ENCODE peak calls at places on chromosome 7, in four cellular contexts. H is AG04450, K is cardiac muscle cell, T is WERI-Rb-1. G is an unnamed sample.

GRCh38 chr7:39054731-39055130 is 77.0 kb downstream of the POU6F2 start:
- DNase-seq in H (no peak), K (no peak), T (no peak), G (no peak)

GRCh38 chr7:36985866-36986402 is 261.6 kb upstream of the AOAH start:
- DNase-seq in H (no peak), K (no peak), T (peak), G (no peak)

GRCh38 chr7:368651-369475 is 78.9 kb downstream of the FOXL3 start:
- DNase-seq in H (no peak), K (no peak), T (no peak), G (no peak)

GRCh38 chr7:10789170-10789569 is 184.5 kb upstream of the PHF14 start:
- DNase-seq in H (no peak), K (no peak), T (no peak), G (no peak)

GRCh38 chr7:94160719-94161435 is 156.7 kb upstream of the BET1 start:
- DNase-seq in H (no peak), K (no peak), T (no peak), G (no peak)

GRCh38 chr7:45191361-45191760 is 33.8 kb downstream of the RAMP3 start:
- DNase-seq in H (no peak), K (no peak), T (no peak), G (no peak)

GRCh38 chr7:55310626-55311025 is 54.5 kb upstream of the LANCL2 start:
- DNase-seq in H (no peak), K (no peak), T (no peak), G (no peak)

GRCh38 chr7:127415060-127415742 is 22.7 kb upstream of the ZNF800 start:
- DNase-seq in H (no peak), K (no peak), T (no peak), G (no peak)

GRCh38 chr7:105776986-105777910 is 99.2 kb downstream of the ATXN7L1 start:
- DNase-seq in H (no peak), K (no peak), T (no peak), G (no peak)

GRCh38 chr7:100166966-100167911 is 1.2 kb downstream of the GAL3ST4 start:
- DNase-seq in H (no peak), K (no peak), T (no peak), G (no peak)

GRCh38 chr7:8035647-8036518 is 67.3 kb downstream of the GLCCI1 start:
- DNase-seq in H (peak), K (peak), T (peak), G (no peak)

GRCh38 chr7:11228515-11228914 is 254.8 kb downstream of the PHF14 start:
- DNase-seq in H (no peak), K (no peak), T (no peak), G (no peak)

GRCh38 chr7:142440219-142441073 is 182.6 kb upstream of the PRSS58 start:
- DNase-seq in H (peak), K (no peak), T (no peak), G (no peak)

GRCh38 chr7:111362660-111363059 is 199.6 kb downstream of the IMMP2L start:
- DNase-seq in H (no peak), K (peak), T (no peak), G (no peak)

GRCh38 chr7:33932221-33932620 is 26.9 kb downstream of the BMPER start:
- DNase-seq in H (no peak), K (no peak), T (no peak), G (no peak)

GRCh38 chr7:35874881-35875280 is 74.0 kb downstream of the SEPTIN7 start:
- DNase-seq in H (no peak), K (no peak), T (no peak), G (peak)

GRCh38 chr7:126840869-126841268 is 411.9 kb downstream of the GRM8 start:
- DNase-seq in H (no peak), K (peak), T (no peak), G (no peak)

GRCh38 chr7:48165157-48165556 is 6.1 kb upstream of the ABCA13 start:
- DNase-seq in H (no peak), K (no peak), T (no peak), G (no peak)

GRCh38 chr7:130432886-130433285 is 7.9 kb downstream of the CEP41 start:
- DNase-seq in H (no peak), K (no peak), T (no peak), G (no peak)

GRCh38 chr7:522071-522937 is 2.7 kb upstream of the PDGFA start:
- DNase-seq in H (no peak), K (peak), T (no peak), G (no peak)

GRCh38 chr7:12322287-12322902 is 81.3 kb downstream of the VWDE start:
- DNase-seq in H (no peak), K (no peak), T (no peak), G (no peak)

GRCh38 chr7:9600974-9601373 is 1167.6 kb downstream of the NXPH1 start:
- DNase-seq in H (no peak), K (peak), T (peak), G (no peak)

GRCh38 chr7:151091431-151091830 is 5.2 kb downstream of the AGAP3 start:
- DNase-seq in H (no peak), K (no peak), T (peak), G (no peak)

GRCh38 chr7:120714945-120715344 is 143.0 kb downstream of the TSPAN12 start:
- DNase-seq in H (no peak), K (no peak), T (no peak), G (no peak)

GRCh38 chr7:77269360-77270075 is 69.9 kb upstream of the FGL2 start:
- DNase-seq in H (no peak), K (peak), T (no peak), G (no peak)

GRCh38 chr7:2037805-2038635 is 194.7 kb downstream of the MAD1L1 start:
- DNase-seq in H (no peak), K (no peak), T (peak), G (no peak)

GRCh38 chr7:55202150-55202913 is 162.8 kb upstream of the LANCL2 start:
- DNase-seq in H (no peak), K (no peak), T (no peak), G (no peak)

GRCh38 chr7:155765458-155765857 is 46.8 kb downstream of the SHH start:
- DNase-seq in H (no peak), K (no peak), T (no peak), G (no peak)

GRCh38 chr7:155762639-155763038 is 49.6 kb downstream of the SHH start:
- DNase-seq in H (no peak), K (no peak), T (no peak), G (no peak)

GRCh38 chr7:155763122-155763521 is 49.1 kb downstream of the SHH start:
- DNase-seq in H (no peak), K (no peak), T (no peak), G (no peak)

GRCh38 chr7:155764432-155764798 is 47.8 kb downstream of the SHH start:
- DNase-seq in H (no peak), K (no peak), T (peak), G (no peak)

GRCh38 chr7:155763721-155764431 is 48.4 kb downstream of the SHH start:
- DNase-seq in H (peak), K (no peak), T (no peak), G (no peak)
- H3K4me3 ChIP-seq in H (no peak), K (no peak), T (no peak), G (no peak)

DNA sequence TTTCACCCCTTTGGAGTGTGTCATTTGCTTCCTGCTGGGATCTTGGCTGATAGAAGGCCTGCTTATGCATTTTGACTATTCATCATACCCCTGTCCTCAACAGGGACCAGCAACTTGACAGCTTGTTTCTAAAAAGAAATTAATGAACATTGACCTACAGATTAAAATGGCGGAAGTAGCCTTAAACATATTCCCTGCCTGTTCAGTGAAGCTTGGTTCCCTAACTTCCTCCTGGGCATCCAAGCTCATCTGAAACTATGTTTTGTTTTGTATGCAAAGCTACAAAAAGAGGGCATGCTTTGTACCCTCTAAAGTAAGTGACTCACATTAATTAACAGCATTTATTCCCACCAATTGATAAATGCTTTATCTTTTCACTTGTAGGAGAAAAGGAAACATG is 26.8 kb upstream of the CDK14 start:
- DNase-seq in H (no peak), K (no peak), T (no peak), G (no peak)
- TF ChIP-seq CTCF in H (no peak), K (no peak), T (no peak), G (no peak)

DNA sequence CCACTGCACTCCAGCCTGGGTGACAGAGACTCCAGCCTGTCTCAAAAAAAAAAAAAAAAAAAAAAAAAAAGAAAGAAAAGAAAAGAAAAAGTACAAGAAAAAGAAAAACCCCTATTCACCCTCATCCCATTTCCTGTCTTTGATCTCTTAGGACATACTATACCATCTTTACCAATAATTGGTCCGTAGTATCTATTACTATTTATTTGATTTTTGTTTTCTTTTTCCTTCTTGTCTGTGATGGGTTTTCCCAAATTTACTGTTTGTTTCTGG is 41.6 kb downstream of the PDIA4 start:
- DNase-seq in H (no peak), K (no peak), T (no peak), G (no peak)
- H3K4me3 ChIP-seq in H (no peak), K (peak), T (peak), G (no peak)

GRCh38 chr7:64945776-64946175 is 42.7 kb downstream of the ZNF273 start:
- DNase-seq in H (no peak), K (no peak), T (no peak), G (no peak)

GRCh38 chr7:64947252-64948000 is 43.4 kb downstream of the ZNF117 start:
- DNase-seq in H (no peak), K (peak), T (peak), G (no peak)

GRCh38 chr7:64951250-64951848 is 39.5 kb downstream of the ZNF117 start:
- DNase-seq in H (peak), K (peak), T (no peak), G (peak)

GRCh38 chr7:64945481-64945756 is 42.3 kb downstream of the ZNF273 start:
- DNase-seq in H (no peak), K (no peak), T (no peak), G (no peak)

GRCh38 chr7:64946772-64947171 is 43.7 kb downstream of the ZNF273 start:
- DNase-seq in H (no peak), K (no peak), T (peak), G (no peak)
- TF ChIP-seq CTCF in H (peak), K (peak), T (peak), G (peak)

GRCh38 chr7:26436996-26437547 is 145.4 kb downstream of the SNX10 start:
- DNase-seq in H (no peak), K (no peak), T (no peak), G (no peak)
- H3K4me3 ChIP-seq in H (no peak), K (no peak), T (no peak), G (no peak)

GRCh38 chr7:43193061-43193460 is 80.6 kb downstream of the HECW1 start:
- DNase-seq in H (no peak), K (no peak), T (no peak), G (no peak)
- TF ChIP-seq CTCF in H (no peak), K (no peak), T (no peak), G (no peak)

GRCh38 chr7:155580367-155580766 is 34.0 kb upstream of the CNPY1 start:
- DNase-seq in H (no peak), K (no peak), T (no peak), G (no peak)
- H3K4me3 ChIP-seq in H (no peak), K (no peak), T (no peak), G (no peak)

GRCh38 chr7:27144799-27145166 is 1.3 kb upstream of the HOXA5 start:
- DNase-seq in H (no peak), K (no peak), T (no peak), G (no peak)

GRCh38 chr7:27143950-27144798 is 693 bp upstream of the HOXA5 start:
- DNase-seq in H (no peak), K (no peak), T (no peak), G (no peak)

GRCh38 chr7:27141591-27142561 is 1.6 kb downstream of the HOXA5 start:
- DNase-seq in H (no peak), K (no peak), T (no peak), G (no peak)

GRCh38 chr7:27142562-27143021 is 889 bp downstream of the HOXA5 start:
- DNase-seq in H (no peak), K (no peak), T (no peak), G (no peak)

GRCh38 chr7:27143022-27143949 is at the start of gene HOXA5:
- DNase-seq in H (peak), K (no peak), T (peak), G (no peak)
- TF ChIP-seq CTCF in H (peak), K (peak), T (peak), G (no peak)

DNA sequence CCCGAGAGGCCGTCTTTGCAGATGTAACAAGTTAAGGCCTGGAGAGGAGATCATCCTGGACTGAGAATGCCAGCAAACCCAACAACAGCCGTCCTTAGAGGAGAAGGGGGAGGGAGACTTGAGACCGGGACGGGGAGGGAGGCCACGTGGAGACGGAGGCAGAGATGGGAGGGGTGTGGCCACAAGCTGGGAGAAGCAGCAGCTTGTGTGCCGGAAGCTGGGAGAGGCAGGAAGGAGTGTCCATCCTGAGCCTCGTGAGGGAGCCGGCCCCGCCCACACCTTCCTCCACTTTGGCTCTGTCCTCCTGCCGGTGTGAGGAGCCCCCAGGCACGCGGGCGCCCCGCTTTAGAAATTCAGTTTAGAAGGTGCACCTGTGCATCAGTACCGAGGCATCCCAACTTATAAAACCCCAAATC is 95.7 kb downstream of the DNAJB6 start:
- DNase-seq in H (peak), K (no peak), T (peak), G (peak)
- H3K4me3 ChIP-seq in H (peak), K (no peak), T (peak), G (peak)

GRCh38 chr7:46775020-46775419 is 806.9 kb downstream of the TNS3 start:
- DNase-seq in H (no peak), K (no peak), T (no peak), G (no peak)
- TF ChIP-seq CTCF in H (no peak), K (no peak), T (no peak), G (no peak)

G was measured in AG09309.